ENCODE peak calls at places on chromosomes 2 and 18, in nine cellular contexts. M, N, Q, F, C, K, X, T and A are unnamed samples.
A peak's percentile ranks its signal among the peaks of the same experiment; 100 is the strongest.

GRCh38 chr2:33372940-33373553 is 103.4 kb upstream of the RASGRP3 start:
- DNase-seq in K (peak; percentile 63), C (no peak), X (no peak), N (no peak), Q (no peak), M (no peak), F (peak; percentile 24), T (no peak), A (peak; percentile 78)

GRCh38 chr2:241754042-241754441 is 19.6 kb downstream of the D2HGDH start:
- DNase-seq in N (no peak), C (no peak), X (no peak), K (no peak), Q (no peak), F (no peak), M (no peak), T (no peak), A (no peak)

GRCh38 chr18:61609131-61609530 is 275.9 kb downstream of the CDH20 start:
- DNase-seq in K (no peak), X (no peak), F (no peak), N (no peak), M (no peak), T (no peak), Q (no peak), C (no peak), A (no peak)

GRCh38 chr2:118169359-118170005 is 81.2 kb downstream of the INSIG2 start:
- DNase-seq in K (peak; percentile 56), N (no peak), M (no peak), C (no peak), T (no peak), X (peak; percentile 60), F (no peak), Q (no peak), A (peak; percentile 9)

GRCh38 chr2:126482582-126483464 is 173.1 kb upstream of the GYPC start:
- DNase-seq in T (no peak), N (no peak), X (no peak), Q (no peak), C (no peak), M (no peak), K (no peak), F (no peak), A (no peak)

GRCh38 chr18:79797518-79798345 is at the start of gene KCNG2:
- DNase-seq in N (no peak), F (peak; percentile 71), M (no peak), C (no peak), T (no peak), K (no peak), Q (peak; percentile 27), X (no peak), A (peak; percentile 9)

GRCh38 chr18:61823595-61823994 is 69.2 kb downstream of the RNF152 start:
- DNase-seq in Q (no peak), X (no peak), F (no peak), N (no peak), M (no peak), T (no peak), K (no peak), C (no peak), A (no peak)

GRCh38 chr2:151771599-151772358 is 37.5 kb upstream of the NEB start:
- DNase-seq in N (no peak), X (peak; percentile 41), C (no peak), F (no peak), M (no peak), T (peak; percentile 92), Q (no peak), K (no peak), A (no peak)

GRCh38 chr2:23993736-23994269 is 16.1 kb upstream of the MFSD2B start:
- DNase-seq in M (peak; percentile 73), F (no peak), C (no peak), X (no peak), T (peak; percentile 26), Q (no peak), N (no peak), K (no peak), A (no peak)

GRCh38 chr2:95077893-95078603 is 43.6 kb downstream of the MRPS5 start:
- DNase-seq in N (no peak), K (no peak), X (no peak), M (no peak), C (no peak), T (no peak), F (no peak), Q (no peak), A (no peak)

GRCh38 chr2:20231632-20232031 is 6.7 kb upstream of the SDC1 start:
- DNase-seq in F (no peak), Q (no peak), X (no peak), M (no peak), K (peak; percentile 94), C (no peak), T (peak; percentile 69), N (no peak), A (peak; percentile 99)

GRCh38 chr18:34219651-34220050 is 5.1 kb downstream of the NOL4 start:
- DNase-seq in Q (no peak), M (peak; percentile 68), F (no peak), X (no peak), N (no peak), T (no peak), C (no peak), K (no peak), A (no peak)

GRCh38 chr18:2805970-2806943 is 40.5 kb upstream of the EMILIN2 start:
- DNase-seq in X (no peak), Q (no peak), T (peak; percentile 46), F (no peak), C (no peak), M (no peak), K (no peak), N (no peak), A (no peak)

GRCh38 chr18:57029761-57030160 is 117.1 kb upstream of the BOD1L2 start:
- DNase-seq in X (no peak), M (no peak), F (no peak), K (no peak), T (peak; percentile 31), C (no peak), N (no peak), Q (no peak), A (peak; percentile 30)

GRCh38 chr2:101200714-101201113 is 49.5 kb upstream of the TBC1D8 start:
- DNase-seq in Q (no peak), F (no peak), M (no peak), C (no peak), N (no peak), T (no peak), K (peak; percentile 48), X (no peak), A (peak; percentile 89)

GRCh38 chr2:85536479-85536878 is 2.5 kb upstream of the MAT2A start:
- DNase-seq in X (no peak), C (no peak), M (no peak), T (peak; percentile 94), N (no peak), F (no peak), Q (no peak), K (no peak), A (peak; percentile 49)

GRCh38 chr18:63119647-63120046 is 199.9 kb downstream of the BCL2 start:
- DNase-seq in N (peak; percentile 2), T (peak; percentile 41), K (peak; percentile 29), C (no peak), M (no peak), X (no peak), F (peak; percentile 40), Q (peak; percentile 7), A (peak; percentile 23)